ENCODE peak calls at places on chromosomes 6 and 20, in ten cellular contexts. F is A549; H is IMR-90; E is lower lobe of right lung; C is neuronal stem cell; Q is ascending aorta; V is HCT116; G is CD8-positive, alpha-beta memory T cell; M is cardiac muscle cell; D is substantia nigra. J is an unnamed sample.

GRCh38 chr6:73803562-73804221 is 107.7 kb downstream of the CD109 start:
- DNase-seq in F (peak; percentile 25), H (peak; percentile 97), E (no peak), C (peak; percentile 44), Q (no peak), V (peak; percentile 32), G (no peak), M (peak; percentile 51), D (peak; percentile 9), J (peak; percentile 18)

GRCh38 chr6:150198532-150198931 is 55.7 kb downstream of the PPP1R14C start:
- DNase-seq in F (no peak), H (no peak), E (no peak), C (no peak), Q (no peak), V (no peak), G (no peak), M (no peak), D (no peak), J (no peak)

GRCh38 chr20:45779011-45779915 is 12.4 kb downstream of the WFDC3 start:
- DNase-seq in F (peak; percentile 87), H (peak; percentile 100), E (peak; percentile 89), C (no peak), Q (peak; percentile 97), V (peak; percentile 98), G (no peak), M (no peak), D (no peak), J (no peak)

GRCh38 chr6:37643851-37644672 is 53.6 kb downstream of the MDGA1 start:
- DNase-seq in F (no peak), H (peak; percentile 10), E (no peak), C (no peak), Q (no peak), V (no peak), G (no peak), M (no peak), D (no peak), J (no peak)

GRCh38 chr20:36785308-36785707 is 11.7 kb upstream of the DSN1 start:
- DNase-seq in F (no peak), H (no peak), E (no peak), C (no peak), Q (no peak), V (no peak), G (no peak), M (no peak), D (no peak), J (no peak)

GRCh38 chr20:48238326-48238725 is 453.0 kb upstream of the SULF2 start:
- DNase-seq in F (no peak), H (peak; percentile 54), E (peak; percentile 13), C (no peak), Q (no peak), V (no peak), G (no peak), M (no peak), D (no peak), J (no peak)

GRCh38 chr6:166402582-166403277 is 20.0 kb upstream of the MPC1 start:
- DNase-seq in F (no peak), H (peak; percentile 16), E (no peak), C (no peak), Q (no peak), V (no peak), G (no peak), M (no peak), D (no peak), J (no peak)

GRCh38 chr20:46073024-46073423 is 16.7 kb downstream of the NCOA5 start:
- DNase-seq in F (no peak), H (no peak), E (no peak), C (no peak), Q (no peak), V (no peak), G (no peak), M (no peak), D (no peak), J (no peak)

DNA sequence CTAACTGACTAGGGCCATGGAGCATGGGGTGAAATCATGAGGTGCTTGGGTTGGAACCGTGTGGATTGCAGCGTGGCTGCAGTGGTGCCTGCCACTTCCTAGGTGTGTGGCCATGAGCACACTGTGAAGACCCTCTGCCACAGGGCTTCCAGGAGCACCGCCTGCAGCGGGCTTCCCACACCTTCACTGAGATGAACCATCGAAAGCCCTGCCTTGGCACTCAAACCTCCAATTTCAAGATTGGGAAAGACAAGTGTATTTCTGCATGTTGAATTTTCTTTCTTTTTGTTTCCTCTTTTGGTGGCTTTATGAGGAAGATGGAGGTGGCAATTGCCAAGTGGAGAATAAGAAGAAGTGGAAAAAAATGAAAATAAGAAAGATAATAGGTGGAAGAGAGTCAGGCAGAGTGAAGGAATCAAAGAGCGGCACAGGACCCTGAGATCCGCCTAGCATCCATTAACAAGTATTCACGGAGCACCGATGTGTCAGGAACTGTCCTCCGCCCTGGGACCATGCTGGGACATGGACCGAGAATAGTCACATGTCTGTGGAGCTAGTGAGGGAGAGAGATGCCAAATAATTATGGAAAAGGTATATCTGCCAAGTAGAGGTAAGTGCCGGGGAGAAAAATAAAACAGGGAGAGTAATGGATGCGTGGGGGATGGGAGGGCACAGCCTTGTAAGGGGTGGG is 159.9 kb downstream of the BCAS1 start:
- DNase-seq in F (no peak), H (no peak), E (no peak), C (no peak), Q (no peak), V (no peak), G (no peak), M (no peak), D (no peak), J (no peak)
- H3K27ac ChIP-seq in F (peak overlapping the region; percentile 58), H (no peak overlapping the region), E (no peak overlapping the region), C (no peak overlapping the region), Q (no peak overlapping the region), V (no peak overlapping the region), G (no peak overlapping the region), M (no peak overlapping the region), D (no peak overlapping the region), J (no peak overlapping the region)

GRCh38 chr6:14126250-14126649 is 8.7 kb downstream of the CD83 start:
- DNase-seq in F (no peak), H (peak; percentile 12), E (no peak), C (no peak), Q (no peak), V (no peak), G (no peak), M (no peak), D (no peak), J (no peak)

GRCh38 chr6:14120556-14120955 is 3.0 kb downstream of the CD83 start:
- DNase-seq in F (no peak), H (no peak), E (no peak), C (no peak), Q (no peak), V (no peak), G (no peak), M (no peak), D (no peak), J (no peak)

GRCh38 chr6:14121936-14122344 is 4.4 kb downstream of the CD83 start:
- DNase-seq in F (no peak), H (no peak), E (peak; percentile 55), C (no peak), Q (peak; percentile 70), V (no peak), G (no peak), M (no peak), D (peak; percentile 3), J (no peak)

GRCh38 chr6:14125346-14125745 is 7.8 kb downstream of the CD83 start:
- DNase-seq in F (no peak), H (no peak), E (no peak), C (no peak), Q (no peak), V (no peak), G (no peak), M (no peak), D (no peak), J (no peak)

DNA sequence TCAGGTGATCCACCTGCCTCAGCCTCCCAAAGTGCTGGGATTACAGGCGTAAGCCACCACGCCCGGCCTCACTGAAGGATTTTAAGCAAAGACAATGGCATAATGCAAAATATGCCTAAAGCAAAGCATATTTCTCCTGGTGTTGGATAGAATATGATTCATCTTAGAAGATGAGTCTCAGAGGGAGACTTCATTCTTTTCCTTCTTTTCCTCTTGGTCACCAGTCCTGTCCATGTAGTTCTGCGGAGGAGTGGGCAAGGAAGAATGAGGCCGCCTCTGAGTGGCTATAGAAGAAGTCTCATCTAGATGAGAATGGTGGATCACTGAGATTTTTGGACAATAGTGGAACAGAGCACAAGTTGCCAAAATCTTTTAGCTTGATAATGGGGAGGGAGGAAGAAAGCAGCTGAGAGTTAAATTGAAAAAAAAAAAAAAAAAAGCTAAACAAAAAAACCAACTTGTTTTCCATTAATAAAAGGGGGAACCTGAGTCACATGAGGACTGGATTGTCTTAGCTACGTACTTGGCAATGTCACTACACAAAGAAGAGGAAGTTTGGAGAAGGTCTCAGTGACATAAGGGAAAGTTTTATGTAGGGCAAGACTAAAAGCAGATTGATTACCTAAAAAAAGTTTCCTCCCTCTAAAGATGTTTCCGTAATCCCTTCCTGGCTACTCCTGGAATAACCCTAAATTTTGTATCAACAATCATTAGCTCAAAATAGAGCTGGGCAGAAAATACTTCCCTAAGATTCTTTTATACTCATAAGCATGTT is 5.9 kb downstream of the CD83 start:
- DNase-seq in F (no peak), H (peak; percentile 33), E (no peak), C (no peak), Q (no peak), V (no peak), G (no peak), M (no peak), D (no peak), J (no peak)
- H3K27ac ChIP-seq in F (no peak overlapping the region), H (no peak overlapping the region), E (peak overlapping the region; percentile 58), C (no peak overlapping the region), Q (no peak overlapping the region), V (no peak overlapping the region), G (no peak overlapping the region), M (no peak overlapping the region), D (no peak overlapping the region), J (no peak overlapping the region)

DNA sequence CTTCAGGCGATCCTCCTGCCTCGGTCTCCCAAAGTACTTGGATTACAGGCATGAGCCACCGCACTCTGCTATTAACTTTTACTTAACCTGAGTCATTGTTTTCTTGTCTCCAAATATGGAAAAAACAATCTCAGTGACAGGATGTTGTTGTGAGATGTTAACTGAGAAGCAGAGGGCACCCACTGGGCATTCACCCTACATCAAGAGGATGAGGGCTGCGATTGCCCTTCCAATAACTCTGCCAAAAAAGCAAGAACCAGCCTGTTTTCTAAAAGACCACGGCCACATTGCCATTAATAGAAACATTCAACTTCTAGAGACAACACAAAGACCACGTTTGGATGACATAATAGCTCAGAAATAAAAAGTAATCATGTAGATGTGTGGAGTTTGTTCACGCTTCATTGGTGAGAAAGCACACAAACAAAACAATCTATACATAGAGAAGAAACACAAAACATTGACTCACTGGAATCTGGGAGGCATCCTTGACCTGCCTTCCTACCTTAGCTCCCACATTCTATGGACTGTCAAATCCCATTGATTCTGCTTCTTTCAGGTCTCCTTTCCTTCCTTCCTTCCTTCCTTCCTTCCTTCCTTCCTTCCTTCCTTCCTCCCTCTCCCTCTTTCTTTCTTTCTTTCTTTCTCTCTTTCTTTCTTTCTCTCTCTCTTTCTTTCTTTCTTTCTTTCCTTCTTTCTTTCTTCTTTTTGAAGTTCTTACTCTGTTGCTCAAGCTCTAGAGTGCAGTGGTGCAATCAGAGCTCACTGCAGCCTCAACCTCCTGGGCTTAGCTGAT is 107.8 kb upstream of the SGK1 start:
- DNase-seq in F (no peak), H (no peak), E (no peak), C (no peak), Q (no peak), V (no peak), G (no peak), M (no peak), D (no peak), J (no peak)
- H3K27ac ChIP-seq in F (peak overlapping the region; percentile 54), H (no peak overlapping the region), E (no peak overlapping the region), C (no peak overlapping the region), Q (no peak overlapping the region), V (no peak overlapping the region), G (no peak overlapping the region), M (no peak overlapping the region), D (no peak overlapping the region), J (no peak overlapping the region)

DNA sequence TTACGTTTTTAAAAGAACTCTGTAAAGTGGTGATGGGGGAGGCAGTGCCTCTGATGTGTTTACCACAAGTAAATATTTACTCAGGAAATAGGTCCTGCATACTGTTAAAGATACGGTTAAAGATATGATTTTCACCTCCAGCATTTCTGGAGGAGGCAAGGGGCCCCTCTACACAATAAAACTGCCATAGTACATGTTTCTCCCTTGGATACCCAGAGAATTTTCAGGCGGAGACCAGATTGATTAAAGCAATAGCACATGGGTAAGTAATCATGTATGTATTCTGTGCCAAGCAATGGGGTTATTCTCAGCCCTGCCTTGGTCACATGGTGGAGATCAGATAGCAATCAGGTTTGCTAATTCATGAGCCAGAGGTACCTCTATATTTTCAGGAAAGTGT is 9.6 kb downstream of the RIPOR2 start:
- DNase-seq in F (no peak), H (no peak), E (no peak), C (no peak), Q (no peak), V (no peak), G (no peak), M (no peak), D (no peak), J (no peak)
- H3K27ac ChIP-seq in F (no peak overlapping the region), H (no peak overlapping the region), E (no peak overlapping the region), C (no peak overlapping the region), Q (no peak overlapping the region), V (no peak overlapping the region), G (peak overlapping the region; percentile 55), M (no peak overlapping the region), D (no peak overlapping the region), J (no peak overlapping the region)